ENCODE peak calls at places on chromosomes 6 and 20, in seven cellular contexts. B, Z, I, D, Y, K and V are unnamed samples.

GRCh38 chr6:137202078-137202477 is 17.1 kb downstream of the IFNGR1 start:
- DNase-seq in B (peak; percentile 15), Z (no peak), I (no peak), D (no peak), Y (no peak), K (no peak), V (no peak)

GRCh38 chr6:63743691-63744090 is 108.1 kb downstream of the PHF3 start:
- DNase-seq in B (no peak), Z (no peak), I (no peak), D (no peak), Y (no peak), K (no peak), V (no peak)

GRCh38 chr20:21099653-21100589 is 6.2 kb downstream of the LINC00237 start:
- DNase-seq in B (no peak), Z (no peak), I (peak; percentile 4), D (no peak), Y (no peak), K (peak; percentile 72), V (no peak)

GRCh38 chr20:3714092-3714491 is 1.7 kb upstream of the SIGLEC1 start:
- DNase-seq in B (no peak), Z (no peak), I (no peak), D (no peak), Y (no peak), K (no peak), V (no peak)

GRCh38 chr20:38138086-38138777 is 26.8 kb downstream of the TGM2 start:
- DNase-seq in B (no peak), Z (no peak), I (no peak), D (no peak), Y (no peak), K (peak; percentile 31), V (no peak)

GRCh38 chr20:38268115-38268514 is 7.6 kb upstream of the KIAA1755 start:
- DNase-seq in B (no peak), Z (no peak), I (no peak), D (no peak), Y (no peak), K (no peak), V (no peak)

GRCh38 chr6:32163559-32164258 is 686 bp upstream of the EGFL8 start:
- DNase-seq in B (no peak), Z (no peak), I (no peak), D (no peak), Y (no peak), K (no peak), V (no peak)

GRCh38 chr6:170026272-170027110 is 264.4 kb downstream of the DLL1 start:
- DNase-seq in B (peak; percentile 90), Z (no peak), I (no peak), D (no peak), Y (no peak), K (peak; percentile 75), V (peak; percentile 90)

GRCh38 chr20:31910071-31910803 is 39.8 kb downstream of the TTLL9 start:
- DNase-seq in B (no peak), Z (no peak), I (no peak), D (no peak), Y (no peak), K (no peak), V (no peak)

GRCh38 chr6:8707956-8708772 is 272.8 kb upstream of the SLC35B3 start:
- DNase-seq in B (peak; percentile 81), Z (peak; percentile 1), I (no peak), D (peak; percentile 21), Y (peak; percentile 6), K (no peak), V (peak; percentile 62)

GRCh38 chr6:40378071-40378724 is 209.0 kb downstream of the LRFN2 start:
- DNase-seq in B (no peak), Z (no peak), I (no peak), D (no peak), Y (no peak), K (no peak), V (no peak)

GRCh38 chr6:133241901-133242760 is 974 bp downstream of the EYA4 start:
- DNase-seq in B (no peak), Z (peak; percentile 15), I (peak; percentile 66), D (peak; percentile 50), Y (no peak), K (peak; percentile 37), V (no peak)

GRCh38 chr6:6749791-6750434 is 161.4 kb downstream of the LY86 start:
- DNase-seq in B (peak; percentile 48), Z (peak; percentile 86), I (peak; percentile 97), D (peak; percentile 75), Y (peak; percentile 72), K (peak; percentile 73), V (peak; percentile 90)

GRCh38 chr20:24148372-24148771 is 159.8 kb upstream of the GGTLC1 start:
- DNase-seq in B (no peak), Z (no peak), I (no peak), D (no peak), Y (no peak), K (no peak), V (no peak)

GRCh38 chr6:158631678-158632537 is 12.6 kb downstream of the DYNLT1 start:
- DNase-seq in B (no peak), Z (peak; percentile 90), I (peak; percentile 97), D (peak; percentile 87), Y (peak; percentile 51), K (peak; percentile 88), V (peak; percentile 48)

GRCh38 chr6:7073810-7074525 is 33.8 kb upstream of the RREB1 start:
- DNase-seq in B (no peak), Z (no peak), I (no peak), D (no peak), Y (no peak), K (peak; percentile 74), V (no peak)

GRCh38 chr6:87274660-87275273 is 47.6 kb upstream of the SMIM8 start:
- DNase-seq in B (no peak), Z (peak; percentile 70), I (peak; percentile 82), D (peak; percentile 77), Y (no peak), K (no peak), V (no peak)

GRCh38 chr6:41748102-41748477 is 893 bp upstream of the PGC start:
- DNase-seq in B (no peak), Z (no peak), I (no peak), D (no peak), Y (no peak), K (no peak), V (no peak)

GRCh38 chr6:11947569-11947968 is 64.5 kb upstream of the HIVEP1 start:
- DNase-seq in B (no peak), Z (no peak), I (no peak), D (no peak), Y (no peak), K (no peak), V (peak; percentile 43)

DNA sequence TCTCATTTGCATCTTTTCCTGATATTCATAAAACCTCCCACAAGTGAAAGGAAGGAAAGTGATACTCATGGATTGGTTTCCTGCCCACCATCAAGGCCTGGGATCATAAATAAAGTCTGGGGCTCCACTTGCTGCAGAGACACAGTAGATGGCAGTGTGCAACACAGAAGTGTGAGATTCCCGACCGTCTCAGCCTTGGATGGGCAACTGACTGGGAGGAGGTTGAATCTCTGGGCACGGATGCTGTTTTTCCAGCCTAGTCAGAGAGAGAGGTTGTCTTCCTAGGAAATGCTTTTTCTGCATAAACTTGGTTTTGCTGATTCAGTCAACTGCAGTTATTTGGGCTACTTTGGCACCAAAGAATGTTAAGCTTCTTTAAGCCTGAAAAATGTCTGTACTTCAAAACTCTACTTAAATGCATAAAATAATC is 9.9 kb upstream of the RFPL4B start:
- DNase-seq in B (peak; percentile 35), Z (peak; percentile 88), I (peak; percentile 83), D (peak; percentile 81), Y (peak; percentile 39), K (no peak), V (peak; percentile 72)
- TF ChIP-seq CTCF in B (peak; percentile 53), Z (peak; percentile 93), I (peak; percentile 78), D (peak; percentile 82), Y (peak; percentile 52), K (no peak), V (peak; percentile 71)

DNA sequence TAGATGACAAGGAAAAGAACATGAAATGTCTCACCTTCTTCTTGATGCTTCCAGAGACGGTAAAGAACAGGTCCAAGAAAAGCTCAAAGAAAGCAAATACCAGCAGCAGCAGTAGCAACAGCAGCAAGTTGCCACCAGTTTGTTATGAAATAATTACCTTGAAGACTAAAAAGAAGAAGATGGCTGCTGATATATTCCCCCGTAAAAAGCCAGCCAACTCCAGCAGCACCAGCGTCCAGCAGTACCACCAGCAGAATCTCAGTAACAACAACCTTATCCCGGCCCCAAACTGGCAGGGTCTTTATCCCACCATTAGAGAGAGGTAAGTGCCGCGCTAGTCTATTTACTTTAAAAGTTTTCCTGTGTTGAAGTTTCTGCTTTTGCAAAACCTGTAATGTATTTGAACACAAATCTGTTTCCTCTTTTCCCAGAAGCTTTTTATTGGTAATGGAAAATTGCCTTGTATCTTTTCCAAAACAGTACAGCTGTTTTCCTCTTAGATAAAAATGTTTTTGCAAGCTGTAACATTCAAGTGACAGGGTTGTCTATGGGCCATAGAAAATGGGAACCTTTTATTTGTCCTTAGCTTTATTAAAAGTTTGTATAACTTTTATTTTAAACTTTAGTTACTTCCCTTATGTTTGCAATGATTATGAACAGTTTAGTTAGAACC is 723 bp downstream of the BTBD3 start:
- DNase-seq in B (no peak), Z (no peak), I (no peak), D (peak; percentile 7), Y (no peak), K (no peak), V (no peak)
- H3K4me3 ChIP-seq in B (peak overlapping the region; percentile 5), Z (no peak overlapping the region), I (peak overlapping the region; percentile 45), D (peak overlapping the region; percentile 19), Y (no peak overlapping the region), K (no peak overlapping the region), V (no peak overlapping the region)

GRCh38 chr6:108565893-108566292 is 5.2 kb downstream of the FOXO3 start:
- DNase-seq in B (no peak), Z (peak; percentile 98), I (peak; percentile 88), D (peak; percentile 46), Y (no peak), K (no peak), V (peak; percentile 45)
- TF ChIP-seq CTCF in B (peak; percentile 14), Z (peak; percentile 43), I (peak; percentile 33), D (peak; percentile 3), Y (no peak), K (peak; percentile 9), V (no peak)

GRCh38 chr20:46573788-46574581 is 23.5 kb upstream of the OCSTAMP start:
- DNase-seq in B (no peak), Z (no peak), I (peak; percentile 45), D (no peak), Y (no peak), K (no peak), V (peak; percentile 44)

GRCh38 chr20:46571418-46571817 is 21.0 kb upstream of the OCSTAMP start:
- DNase-seq in B (no peak), Z (no peak), I (no peak), D (no peak), Y (no peak), K (no peak), V (no peak)

GRCh38 chr20:46572790-46573189 is 22.3 kb upstream of the OCSTAMP start:
- DNase-seq in B (no peak), Z (no peak), I (no peak), D (no peak), Y (no peak), K (no peak), V (no peak)

GRCh38 chr20:46572181-46572580 is 21.7 kb upstream of the OCSTAMP start:
- DNase-seq in B (no peak), Z (no peak), I (no peak), D (no peak), Y (no peak), K (no peak), V (no peak)

DNA sequence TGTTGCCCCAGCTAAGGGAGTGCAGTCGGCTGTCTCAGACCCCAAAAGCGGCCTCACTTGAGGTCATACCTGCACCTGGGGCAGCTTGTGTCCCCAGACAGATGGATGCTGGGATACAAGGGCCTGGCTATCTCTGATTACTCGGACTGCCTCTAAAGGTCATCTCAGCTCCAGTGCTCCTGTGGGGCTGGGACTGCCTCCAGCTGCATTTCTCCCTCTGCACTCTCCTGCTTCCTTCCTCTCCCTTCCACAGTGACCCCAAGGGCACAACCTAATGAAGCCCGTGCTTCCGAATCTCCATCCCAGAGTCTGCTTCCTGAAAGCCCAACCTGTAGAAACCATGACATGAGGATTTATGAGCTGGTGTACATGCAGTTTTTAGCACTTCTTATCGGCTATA is 22.8 kb upstream of the OCSTAMP start:
- DNase-seq in B (no peak), Z (no peak), I (no peak), D (no peak), Y (no peak), K (no peak), V (no peak)
- H3K4me3 ChIP-seq in B (no peak overlapping the region), Z (no peak overlapping the region), I (no peak overlapping the region), D (no peak overlapping the region), Y (no peak overlapping the region), K (no peak overlapping the region), V (no peak overlapping the region)